ENCODE peak calls at places on chromosomes 1 and 21, in nine cellular contexts. I, W, O, Z, E, T, A, S and H are unnamed samples.
A peak's percentile ranks its signal among the peaks of the same experiment; 100 is the strongest.

GRCh38 chr1:112263464-112263863 is 132.6 kb upstream of the CTTNBP2NL start:
- ATAC-seq in I (peak; percentile 29), W (no peak), O (peak; percentile 46), Z (no peak), E (no peak), T (no peak), A (no peak), S (no peak), H (no peak)

GRCh38 chr21:34199121-34199910 is 125.9 kb downstream of the MRPS6 start:
- ATAC-seq in I (no peak), W (no peak), O (no peak), Z (no peak), E (peak; percentile 36), T (no peak), A (no peak), S (no peak), H (no peak)

GRCh38 chr1:68438310-68438709 is 11.4 kb downstream of the RPE65 start:
- ATAC-seq in I (no peak), W (no peak), O (no peak), Z (no peak), E (no peak), T (peak; percentile 42), A (no peak), S (no peak), H (no peak)

GRCh38 chr1:201515895-201516294 is 9.0 kb upstream of the CSRP1 start:
- ATAC-seq in I (no peak), W (no peak), O (no peak), Z (no peak), E (no peak), T (no peak), A (no peak), S (no peak), H (no peak)

GRCh38 chr1:95018602-95019369 is 54.0 kb downstream of the ALG14 start:
- ATAC-seq in I (no peak), W (no peak), O (peak; percentile 65), Z (peak; percentile 84), E (no peak), T (no peak), A (peak; percentile 89), S (no peak), H (no peak)

GRCh38 chr1:152928671-152929070 is 18.3 kb upstream of the SPRR5 start:
- ATAC-seq in I (no peak), W (no peak), O (no peak), Z (no peak), E (peak; percentile 68), T (no peak), A (no peak), S (no peak), H (no peak)

GRCh38 chr1:223556414-223557124 is 108.9 kb downstream of the CAPN8 start:
- ATAC-seq in I (no peak), W (no peak), O (peak; percentile 94), Z (no peak), E (peak; percentile 98), T (peak; percentile 99), A (peak; percentile 35), S (no peak), H (no peak)

GRCh38 chr1:39976732-39977131 is 21.8 kb downstream of the MFSD2A start:
- ATAC-seq in I (no peak), W (no peak), O (no peak), Z (peak; percentile 34), E (no peak), T (peak; percentile 42), A (no peak), S (no peak), H (no peak)

GRCh38 chr21:42486551-42486950 is 9.5 kb downstream of the RSPH1 start:
- ATAC-seq in I (no peak), W (peak; percentile 23), O (no peak), Z (no peak), E (no peak), T (no peak), A (no peak), S (no peak), H (no peak)

GRCh38 chr1:212162635-212163034 is 122.6 kb upstream of the PPP2R5A start:
- ATAC-seq in I (peak; percentile 64), W (no peak), O (peak; percentile 59), Z (no peak), E (no peak), T (no peak), A (no peak), S (peak; percentile 80), H (no peak)

GRCh38 chr1:24385160-24385939 is 28.2 kb downstream of the STPG1 start:
- ATAC-seq in I (no peak), W (peak; percentile 74), O (no peak), Z (no peak), E (peak; percentile 71), T (peak; percentile 98), A (no peak), S (no peak), H (no peak)

DNA sequence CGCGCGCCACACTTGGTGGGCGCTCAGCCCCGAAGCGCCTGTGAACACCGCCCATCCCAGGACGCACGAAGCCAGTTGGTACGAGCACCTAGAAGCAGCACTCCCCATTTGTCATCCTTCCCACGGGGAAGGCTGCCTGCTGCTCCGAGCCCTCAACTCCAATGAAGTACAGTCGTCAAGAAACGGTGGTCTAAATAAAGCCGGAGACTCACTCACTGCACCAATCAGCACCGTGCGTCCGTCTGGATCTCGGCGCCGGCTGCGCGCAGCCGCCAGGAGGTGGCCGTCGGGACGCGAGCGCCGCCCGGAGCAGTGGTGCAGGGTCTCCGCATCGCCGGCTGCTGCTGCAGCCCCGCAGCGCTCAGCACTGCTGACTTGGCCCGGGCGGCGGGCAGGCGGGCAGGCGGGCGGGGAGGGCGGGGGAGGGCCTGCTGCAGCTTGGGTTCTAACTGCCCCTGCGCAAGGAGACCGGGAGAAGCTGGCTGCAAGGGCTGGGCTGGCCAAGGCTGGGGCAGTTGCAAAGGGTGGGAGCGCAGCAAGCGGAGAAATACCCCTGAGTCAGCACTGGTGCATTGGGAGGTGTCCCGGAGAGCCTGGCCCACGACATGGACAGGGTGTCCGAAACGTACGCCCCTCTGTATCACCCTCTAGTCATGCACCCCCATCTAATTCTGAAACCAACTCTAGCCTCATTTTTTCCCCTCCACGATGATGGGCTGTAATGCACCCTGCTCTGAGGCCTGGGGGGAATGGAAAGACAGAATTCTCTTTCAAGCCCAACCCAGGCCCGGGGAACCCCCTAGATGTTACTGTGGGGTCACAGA is 35.8 kb upstream of the H6PD start:
- ATAC-seq in I (peak; percentile 42), W (no peak), O (no peak), Z (no peak), E (peak; percentile 67), T (peak; percentile 79), A (no peak), S (peak; percentile 55), H (no peak)
- TF ChIP-seq CTCF in I (peak; percentile 34), W (no peak), O (no peak), Z (no peak), E (peak; percentile 56), T (no peak), A (no peak), S (peak; percentile 28), H (no peak)

GRCh38 chr1:84538599-84538998 is 32.2 kb upstream of the GNG5 start:
- ATAC-seq in I (no peak), W (no peak), O (no peak), Z (no peak), E (no peak), T (no peak), A (no peak), S (no peak), H (no peak)

GRCh38 chr1:84539972-84540371 is 33.6 kb upstream of the GNG5 start:
- ATAC-seq in I (no peak), W (no peak), O (no peak), Z (no peak), E (no peak), T (no peak), A (no peak), S (no peak), H (no peak)

GRCh38 chr1:84541679-84542078 is 32.6 kb downstream of the CTBS start:
- ATAC-seq in I (no peak), W (no peak), O (no peak), Z (no peak), E (no peak), T (no peak), A (no peak), S (no peak), H (no peak)

DNA sequence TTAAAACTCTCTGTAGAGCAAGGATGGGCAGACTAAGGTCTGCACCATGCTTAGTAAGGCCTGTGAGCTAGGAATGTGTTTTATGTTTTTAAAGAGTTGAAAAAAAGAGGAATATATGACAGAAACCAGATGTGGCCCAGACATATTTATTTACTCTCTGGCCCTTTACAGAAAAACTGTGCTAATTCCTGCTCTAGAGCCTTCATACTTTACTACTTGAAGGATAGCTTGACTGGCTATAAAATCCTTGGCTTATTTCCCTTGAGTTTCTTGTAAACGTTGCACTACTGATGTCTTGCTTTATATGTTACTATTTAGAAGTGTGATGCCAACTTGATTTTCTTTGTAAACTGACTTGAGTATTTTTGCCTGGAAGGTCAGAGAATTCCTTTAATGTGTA is 33.5 kb downstream of the CTBS start:
- ATAC-seq in I (no peak), W (no peak), O (no peak), Z (no peak), E (no peak), T (no peak), A (no peak), S (no peak), H (no peak)
- H3K4me3 ChIP-seq in I (no peak overlapping the region), W (no peak overlapping the region), O (no peak overlapping the region), Z (no peak overlapping the region), E (no peak overlapping the region), T (no peak overlapping the region), A (no peak overlapping the region), S (no peak overlapping the region), H (no peak overlapping the region)

DNA sequence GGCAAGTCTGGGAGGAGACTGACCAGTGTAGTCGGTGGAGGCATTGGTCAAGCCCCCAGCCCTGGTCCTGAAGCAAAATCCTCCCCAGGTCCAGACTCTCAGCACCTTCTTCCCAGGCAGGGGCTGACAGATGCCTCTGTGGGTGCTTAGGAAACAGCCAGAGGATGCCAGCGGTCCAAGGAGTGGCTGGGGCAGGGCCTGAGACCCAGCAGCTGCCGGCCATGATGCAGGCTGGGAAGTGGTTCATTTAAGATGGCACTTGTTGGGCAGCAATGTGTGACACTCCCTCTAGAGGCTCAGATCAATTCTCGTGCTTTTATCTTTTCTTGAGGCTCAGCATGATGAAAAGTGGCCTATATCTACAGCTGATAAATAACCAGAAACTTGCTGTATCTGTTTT is 165.0 kb upstream of the VAMP3 start:
- ATAC-seq in I (no peak), W (no peak), O (no peak), Z (no peak), E (no peak), T (no peak), A (no peak), S (no peak), H (no peak)
- TF ChIP-seq CTCF in I (no peak), W (no peak), O (no peak), Z (no peak), E (no peak), T (no peak), A (no peak), S (no peak), H (no peak)

DNA sequence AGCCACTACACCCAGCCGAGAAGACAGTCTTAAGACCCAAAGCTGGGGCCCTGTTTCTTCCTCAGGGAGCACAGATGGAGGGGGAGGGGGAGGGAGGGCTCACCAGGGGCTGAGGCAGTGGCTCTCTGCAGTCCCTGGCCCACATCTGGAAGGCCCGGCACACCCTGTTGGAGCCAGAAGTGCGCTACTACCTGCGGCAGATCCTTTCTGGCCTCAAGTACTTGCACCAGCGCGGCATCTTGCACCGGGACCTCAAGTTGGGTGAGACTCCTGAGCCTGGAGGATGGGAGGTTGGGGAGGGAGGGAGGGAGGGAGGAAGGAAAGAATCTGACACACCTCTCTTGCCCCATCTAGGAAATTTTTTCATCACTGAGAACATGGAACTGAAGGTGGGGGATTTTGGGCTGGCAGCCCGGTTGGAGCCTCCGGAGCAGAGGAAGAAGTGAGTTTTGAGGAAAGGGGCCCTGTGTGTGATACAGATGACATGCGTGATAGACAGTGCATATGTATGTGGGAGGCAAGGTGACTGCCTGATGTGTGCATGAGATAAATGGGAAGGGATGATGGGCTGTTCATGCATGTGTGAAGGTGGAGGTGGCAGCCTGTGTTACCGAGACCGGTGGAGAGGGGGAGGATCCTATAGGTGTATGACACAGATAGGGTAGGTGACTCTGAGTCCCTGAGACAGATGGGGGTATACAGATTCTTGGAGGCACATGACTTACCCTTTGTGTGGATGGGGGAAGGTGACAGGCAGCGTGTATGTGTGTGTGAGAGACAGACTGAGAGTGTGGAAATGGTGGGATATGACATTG is 1.5 kb downstream of the PLK3 start:
- ATAC-seq in I (no peak), W (peak; percentile 18), O (no peak), Z (no peak), E (no peak), T (no peak), A (no peak), S (no peak), H (no peak)
- H3K4me3 ChIP-seq in I (peak overlapping the region; percentile 88), W (peak overlapping the region; percentile 95), O (peak overlapping the region; percentile 84), Z (no peak overlapping the region), E (peak overlapping the region; percentile 60), T (peak overlapping the region; percentile 67), A (no peak overlapping the region), S (peak overlapping the region; percentile 89), H (no peak overlapping the region)